ENCODE peak calls at places on chromosomes 11 and 22, in six cellular contexts. T, O, Z, Q, P and N are unnamed samples.

GRCh38 chr11:101509911-101510310 is 73.9 kb downstream of the TRPC6 start:
- DNase-seq in T (no peak), O (no peak), Z (no peak), Q (no peak), P (no peak), N (no peak)

GRCh38 chr11:35030716-35031213 is 108.2 kb upstream of the CD44 start:
- DNase-seq in T (peak), O (peak), Z (peak), Q (no peak), P (no peak), N (peak)

GRCh38 chr11:118771481-118772278 is 19.3 kb downstream of the DDX6 start:
- DNase-seq in T (no peak), O (no peak), Z (no peak), Q (no peak), P (no peak), N (no peak)

GRCh38 chr11:87722756-87723599 is 452.3 kb downstream of the RAB38 start:
- DNase-seq in T (peak), O (peak), Z (peak), Q (no peak), P (peak), N (no peak)

GRCh38 chr22:32996702-32997101 is 61.5 kb downstream of the SYN3 start:
- DNase-seq in T (no peak), O (no peak), Z (no peak), Q (no peak), P (no peak), N (no peak)

GRCh38 chr11:18322818-18323570 is 627 bp downstream of the GTF2H1 start:
- DNase-seq in T (no peak), O (no peak), Z (no peak), Q (no peak), P (no peak), N (no peak)

GRCh38 chr22:44191036-44191454 is 10.3 kb downstream of the PARVG start:
- DNase-seq in T (no peak), O (no peak), Z (peak), Q (no peak), P (no peak), N (no peak)

GRCh38 chr11:120034881-120035620 is 102.9 kb downstream of the TRIM29 start:
- DNase-seq in T (no peak), O (no peak), Z (no peak), Q (no peak), P (no peak), N (no peak)

GRCh38 chr11:78112588-78113275 is 26.7 kb downstream of the ALG8 start:
- DNase-seq in T (no peak), O (no peak), Z (no peak), Q (no peak), P (no peak), N (no peak)

GRCh38 chr11:38278457-38279141 is 1680.6 kb upstream of the RAG2 start:
- DNase-seq in T (no peak), O (no peak), Z (no peak), Q (no peak), P (no peak), N (no peak)

GRCh38 chr11:118212781-118213565 is 11.8 kb downstream of the JAML start:
- DNase-seq in T (no peak), O (no peak), Z (no peak), Q (no peak), P (no peak), N (no peak)

GRCh38 chr11:76119779-76120178 is 86.5 kb downstream of the WNT11 start:
- DNase-seq in T (no peak), O (no peak), Z (no peak), Q (no peak), P (no peak), N (no peak)

GRCh38 chr22:25002241-25002985 is 49.9 kb downstream of the KIAA1671 start:
- DNase-seq in T (no peak), O (no peak), Z (no peak), Q (no peak), P (no peak), N (no peak)

GRCh38 chr11:34857463-34857862 is 58.7 kb downstream of the APIP start:
- DNase-seq in T (no peak), O (no peak), Z (no peak), Q (no peak), P (no peak), N (no peak)

GRCh38 chr11:3641191-3641590 is 601 bp downstream of the ART5 start:
- DNase-seq in T (no peak), O (no peak), Z (no peak), Q (no peak), P (no peak), N (no peak)

GRCh38 chr11:93922830-93923229 is 72.4 kb upstream of the VSTM5 start:
- DNase-seq in T (no peak), O (no peak), Z (no peak), Q (no peak), P (no peak), N (no peak)

GRCh38 chr11:57349491-57350274 is 11.5 kb downstream of the P2RX3 start:
- DNase-seq in T (peak), O (peak), Z (peak), Q (peak), P (peak), N (no peak)

GRCh38 chr22:34068011-34068410 is 147.7 kb upstream of the LARGE1 start:
- DNase-seq in T (no peak), O (no peak), Z (no peak), Q (no peak), P (no peak), N (no peak)

GRCh38 chr11:119206512-119207299 is 567 bp downstream of the CBL start:
- DNase-seq in T (no peak), O (peak), Z (no peak), Q (peak), P (peak), N (no peak)

GRCh38 chr22:39090426-39091064 is 6.5 kb upstream of the APOBEC3H start:
- DNase-seq in T (no peak), O (peak), Z (no peak), Q (no peak), P (no peak), N (peak)
- H2AFZ ChIP-seq in T (peak), O (no peak), Z (no peak), Q (no peak), P (no peak), N (peak)

GRCh38 chr11:82722236-82722635 is 11.4 kb downstream of the FAM181B start:
- DNase-seq in T (no peak), O (no peak), Z (no peak), Q (no peak), P (no peak), N (no peak)
- H2AFZ ChIP-seq in T (no peak), O (no peak), Z (no peak), Q (no peak), P (no peak), N (no peak)

GRCh38 chr22:46192210-46192993 is 42.1 kb downstream of the PPARA start:
- DNase-seq in T (no peak), O (no peak), Z (no peak), Q (no peak), P (no peak), N (no peak)
- H2AFZ ChIP-seq in T (no peak), O (no peak), Z (no peak), Q (no peak), P (no peak), N (no peak)

DNA sequence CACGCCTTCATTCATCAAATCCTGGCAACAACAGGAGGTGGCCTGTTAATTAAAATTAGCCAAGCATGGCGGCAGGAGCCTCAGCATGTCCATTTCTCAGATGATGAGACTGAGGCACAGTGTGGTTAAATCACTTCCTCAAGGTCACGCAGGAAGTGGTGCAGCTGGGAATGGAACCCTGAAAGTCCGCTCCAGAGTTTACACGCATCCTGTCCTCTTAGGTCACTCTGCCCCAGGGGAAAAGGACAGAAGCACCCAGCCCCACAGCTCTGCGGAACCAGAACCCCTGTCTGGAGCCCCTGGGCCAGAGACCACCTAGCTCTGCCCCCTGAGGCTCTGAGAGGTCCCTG is 19.6 kb downstream of the RPL3 start:
- DNase-seq in T (no peak), O (no peak), Z (peak), Q (no peak), P (peak), N (no peak)
- H2AFZ ChIP-seq in T (peak), O (peak), Z (no peak), Q (peak), P (peak), N (no peak)

GRCh38 chr11:75069473-75069872 is 27.2 kb downstream of the OR2AT4 start:
- DNase-seq in T (no peak), O (no peak), Z (no peak), Q (no peak), P (no peak), N (no peak)

GRCh38 chr11:75066061-75066460 is 30.6 kb downstream of the OR2AT4 start:
- DNase-seq in T (peak), O (peak), Z (peak), Q (no peak), P (no peak), N (no peak)

GRCh38 chr11:75068559-75068958 is 28.1 kb downstream of the OR2AT4 start:
- DNase-seq in T (no peak), O (no peak), Z (no peak), Q (no peak), P (no peak), N (no peak)

GRCh38 chr11:75072582-75072981 is 24.1 kb downstream of the OR2AT4 start:
- DNase-seq in T (no peak), O (no peak), Z (no peak), Q (no peak), P (no peak), N (no peak)

DNA sequence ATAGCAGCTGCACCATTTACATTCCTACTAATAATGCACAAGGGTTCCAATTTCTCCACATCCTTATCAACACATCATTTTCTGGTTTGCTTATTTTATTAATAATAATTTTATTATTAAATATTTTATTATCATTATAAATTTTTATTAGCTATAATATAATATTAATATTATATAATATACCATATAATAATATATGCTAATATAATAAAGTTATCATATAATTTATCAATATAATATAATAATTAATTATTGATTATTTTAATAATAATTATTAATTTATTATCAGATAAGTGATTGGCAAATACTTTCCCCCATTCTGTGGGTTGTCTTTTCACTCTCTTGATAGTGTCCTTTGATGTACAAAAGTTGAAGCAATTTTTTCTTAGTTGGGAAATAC is 27.7 kb downstream of the OR2AT4 start:
- DNase-seq in T (no peak), O (no peak), Z (no peak), Q (no peak), P (no peak), N (no peak)
- H2AFZ ChIP-seq in T (no peak), O (no peak), Z (no peak), Q (no peak), P (no peak), N (no peak)

DNA sequence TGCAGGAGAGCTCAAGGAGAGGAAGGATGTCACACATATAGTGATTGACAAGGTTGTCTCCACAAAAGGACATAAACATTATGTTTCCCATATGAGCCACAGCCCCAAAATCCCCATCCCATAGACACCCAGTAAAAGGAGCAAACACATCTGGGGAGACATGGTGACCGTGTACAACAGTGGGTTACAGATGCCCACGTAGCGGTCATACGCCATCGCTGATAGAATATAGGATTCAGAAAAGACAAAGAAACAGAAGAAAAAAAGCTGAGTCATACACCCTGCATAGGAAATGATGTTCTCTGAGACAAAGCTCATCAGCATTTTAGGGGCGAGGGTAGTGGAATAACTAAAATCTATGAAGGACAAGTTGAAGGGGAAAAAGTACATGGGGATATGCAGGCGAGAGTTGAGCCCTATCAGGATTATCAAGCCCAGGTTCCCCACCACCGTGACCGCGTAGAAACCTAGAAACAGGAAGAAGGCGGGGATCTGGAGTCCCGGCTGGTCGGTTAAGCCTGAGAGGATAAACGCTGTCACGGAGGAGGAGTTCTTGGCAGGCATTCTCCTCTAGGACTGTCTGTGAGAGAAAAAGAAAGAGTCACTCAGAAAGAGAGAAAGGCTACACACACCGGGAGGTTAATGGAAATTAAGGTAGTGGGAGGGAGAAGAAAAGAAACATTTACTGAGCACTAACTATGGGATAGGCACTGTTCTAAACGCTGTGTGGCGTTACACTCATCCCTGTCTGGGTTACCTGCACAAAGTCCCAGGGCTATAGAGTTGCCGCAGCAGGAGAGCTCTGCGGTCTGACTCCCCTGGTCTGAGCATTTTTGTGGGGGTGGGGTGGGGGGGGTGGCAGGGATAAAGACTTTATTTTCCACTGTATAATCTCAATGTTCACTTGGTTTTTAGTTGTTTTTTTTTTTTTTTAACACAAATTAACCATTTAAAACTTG is 36.1 kb upstream of the OR8B8 start:
- DNase-seq in T (peak), O (peak), Z (peak), Q (no peak), P (peak), N (no peak)
- H2AFZ ChIP-seq in T (peak), O (peak), Z (peak), Q (peak), P (peak), N (peak)

GRCh38 chr22:35712672-35713071 is 5.0 kb upstream of the APOL5 start:
- DNase-seq in T (no peak), O (no peak), Z (no peak), Q (no peak), P (peak), N (no peak)
- H2AFZ ChIP-seq in T (no peak), O (no peak), Z (no peak), Q (peak), P (peak), N (no peak)

DNA sequence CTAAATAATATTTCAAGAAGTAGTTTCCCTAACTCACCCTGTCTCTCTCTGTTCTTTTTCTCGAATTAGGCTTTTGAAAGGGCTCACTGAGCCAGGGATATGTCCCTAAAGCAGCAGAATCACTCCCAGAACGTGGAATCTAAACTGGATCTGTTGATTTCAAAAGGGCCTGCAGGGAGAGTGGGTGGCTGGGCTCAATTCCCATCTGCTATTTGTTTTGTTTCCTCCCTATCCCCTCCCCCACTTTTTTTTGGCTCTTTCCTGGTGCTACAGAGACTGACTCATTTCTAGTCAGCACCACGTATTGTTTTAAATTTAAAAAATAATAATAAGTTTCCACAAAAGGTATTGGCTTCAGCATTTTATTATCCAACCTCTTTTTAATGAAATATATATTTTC is 961.5 kb downstream of the FAM181B start:
- DNase-seq in T (no peak), O (no peak), Z (peak), Q (peak), P (no peak), N (no peak)
- H2AFZ ChIP-seq in T (no peak), O (no peak), Z (no peak), Q (no peak), P (no peak), N (no peak)

GRCh38 chr11:111411456-111411855 is 32.4 kb upstream of the POU2AF1 start:
- DNase-seq in T (no peak), O (no peak), Z (no peak), Q (no peak), P (no peak), N (no peak)
- H2AFZ ChIP-seq in T (no peak), O (no peak), Z (no peak), Q (no peak), P (no peak), N (no peak)

DNA sequence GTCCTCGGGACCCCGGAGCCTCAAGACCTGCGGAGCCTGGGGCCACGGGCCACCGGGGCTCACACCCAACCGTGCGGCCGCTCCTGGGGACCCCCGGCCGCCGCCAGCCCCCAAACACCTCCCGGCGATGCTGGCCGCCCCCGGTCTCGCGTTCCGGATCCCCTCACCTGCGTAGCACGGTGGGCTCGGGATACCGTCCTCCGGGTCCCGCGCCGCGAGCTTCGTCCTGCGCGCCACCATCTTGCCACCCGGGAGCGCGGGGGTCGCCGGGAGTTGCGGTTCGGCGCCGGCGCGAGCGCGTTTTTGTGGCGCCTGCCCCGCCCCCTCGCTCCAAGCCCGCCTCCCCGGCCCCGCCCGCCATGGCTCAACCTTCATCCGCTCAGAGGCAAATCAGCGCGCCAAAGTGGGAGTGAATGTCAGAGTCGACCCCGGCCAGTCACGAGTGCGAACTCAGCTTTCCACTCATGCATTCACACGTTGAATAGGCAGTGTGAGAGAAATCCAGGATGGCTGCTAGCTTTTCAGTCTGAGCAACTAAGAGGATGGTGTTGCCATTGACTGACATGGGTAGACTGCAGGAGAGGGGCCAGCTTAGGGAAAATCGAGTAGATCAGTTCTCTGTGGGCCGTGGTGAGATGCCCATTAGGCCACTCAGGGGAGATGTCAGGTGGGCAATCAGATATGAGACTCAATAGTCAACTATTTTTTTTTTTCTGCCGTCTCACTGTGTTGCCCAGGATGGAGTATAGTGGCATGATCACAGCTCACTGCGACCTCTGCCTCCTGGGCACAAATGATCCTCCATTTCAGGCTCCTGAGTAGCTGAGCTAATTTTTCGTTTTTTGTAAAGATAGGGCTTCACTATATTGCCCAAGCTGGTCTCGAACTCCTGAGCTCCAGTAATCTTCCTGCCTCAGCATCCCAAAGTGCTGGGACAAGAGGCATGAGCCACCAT is 28.3 kb downstream of the SERHL2 start:
- DNase-seq in T (peak), O (peak), Z (peak), Q (peak), P (peak), N (no peak)
- H2AFZ ChIP-seq in T (peak), O (no peak), Z (no peak), Q (peak), P (no peak), N (no peak)